ENCODE peak calls at places on chromosome 4, in ten cellular contexts. W is SJSA1; J is adrenal gland; Z is neuronal stem cell; D is CD8-positive, alpha-beta memory T cell; M is neural progenitor cell; E is GM23248; T is heart left ventricle; F is body of pancreas; C is WERI-Rb-1. L is an unnamed sample.

GRCh38 chr4:85372986-85373385 is 102.0 kb upstream of the ARHGAP24 start:
- DNase-seq in E (peak; percentile 2), D (no peak), J (no peak), W (no peak), Z (no peak), C (no peak), F (no peak), M (no peak), T (no peak), L (no peak)

GRCh38 chr4:123415977-123416376 is 19.4 kb downstream of the SPRY1 start:
- DNase-seq in C (no peak), Z (no peak), F (no peak), W (peak; percentile 76), T (no peak), M (no peak), E (peak; percentile 60), D (peak; percentile 61), J (no peak), L (no peak)

GRCh38 chr4:53490965-53491622 is 100.2 kb downstream of the LNX1 start:
- DNase-seq in J (peak; percentile 73), C (peak; percentile 11), F (peak; percentile 67), D (no peak), Z (no peak), E (peak; percentile 90), T (no peak), W (no peak), M (peak; percentile 49), L (no peak)

GRCh38 chr4:151524610-151525009 is 115.6 kb downstream of the FHIP1A start:
- DNase-seq in F (no peak), T (no peak), J (no peak), D (no peak), Z (no peak), C (no peak), M (no peak), E (no peak), W (no peak), L (no peak)

GRCh38 chr4:27692098-27692679 is 831.5 kb downstream of the STIM2 start:
- DNase-seq in E (peak; percentile 47), J (peak; percentile 14), D (no peak), W (peak; percentile 30), Z (no peak), F (peak; percentile 19), T (no peak), M (peak; percentile 40), C (peak; percentile 29), L (no peak)

GRCh38 chr4:24559032-24559821 is 25.1 kb downstream of the DHX15 start:
- DNase-seq in Z (no peak), T (no peak), W (no peak), M (no peak), E (peak; percentile 51), J (no peak), F (no peak), D (no peak), C (no peak), L (no peak)

GRCh38 chr4:177051473-177052060 is 258.1 kb upstream of the NEIL3 start:
- DNase-seq in M (peak; percentile 80), W (no peak), T (no peak), E (peak; percentile 36), J (no peak), C (peak; percentile 66), Z (peak; percentile 15), F (peak; percentile 41), D (no peak), L (no peak)

GRCh38 chr4:53150631-53151488 is 215.0 kb downstream of the SCFD2 start:
- DNase-seq in J (no peak), M (no peak), Z (no peak), F (no peak), D (no peak), W (no peak), C (no peak), E (no peak), T (no peak), L (no peak)

GRCh38 chr4:113588895-113589668 is 172.5 kb downstream of the CAMK2D start:
- DNase-seq in Z (no peak), F (no peak), T (no peak), E (no peak), D (no peak), J (no peak), W (no peak), M (no peak), C (no peak), L (no peak)

GRCh38 chr4:119627267-119628190 is 1.1 kb downstream of the PDE5A start:
- DNase-seq in D (peak; percentile 63), J (peak; percentile 49), W (peak; percentile 80), F (peak; percentile 72), M (peak; percentile 87), E (peak; percentile 84), C (peak; percentile 71), Z (peak; percentile 56), T (peak; percentile 64), L (peak; percentile 87)

GRCh38 chr4:119626420-119626819 is 2.2 kb downstream of the PDE5A start:
- DNase-seq in W (no peak), F (no peak), D (no peak), E (peak; percentile 15), T (no peak), J (no peak), Z (no peak), M (no peak), C (no peak), L (no peak)

GRCh38 chr4:119628281-119629141 is at the start of gene PDE5A:
- DNase-seq in F (peak; percentile 92), W (peak; percentile 87), M (peak; percentile 96), T (peak; percentile 76), Z (peak; percentile 87), C (peak; percentile 89), J (peak; percentile 76), E (peak; percentile 90), D (peak; percentile 83), L (peak; percentile 94)

GRCh38 chr4:119626943-119627266 is 1.7 kb downstream of the PDE5A start:
- DNase-seq in W (no peak), E (no peak), D (no peak), C (no peak), J (no peak), Z (no peak), T (no peak), M (no peak), F (no peak), L (no peak)

DNA sequence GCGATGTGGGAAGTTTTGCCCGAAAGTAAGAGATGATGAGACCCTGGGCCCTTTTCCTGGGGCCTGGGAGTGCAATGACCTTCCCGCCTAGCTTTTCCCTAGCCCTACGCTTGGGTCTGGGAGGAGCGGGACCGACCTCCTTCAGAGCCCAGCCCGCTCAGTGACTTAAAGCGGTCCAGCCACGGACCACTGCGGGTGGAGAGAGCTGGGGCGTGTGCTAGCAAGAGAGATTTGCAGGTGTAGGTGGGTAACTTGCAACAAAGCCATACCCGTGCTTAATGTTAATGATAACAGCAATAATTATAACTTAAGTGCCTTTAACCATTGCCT is 503 bp upstream of the PDE5A start:
- DNase-seq in F (no peak), W (no peak), M (no peak), T (no peak), J (no peak), C (no peak), Z (no peak), D (no peak), E (no peak), L (no peak)
- H3K36me3 ChIP-seq in F (no peaks in the 10 kb centered on the region), W (peaks cover 7% of the 10 kb centered on the region), M (no peaks in the 10 kb centered on the region), T (no peaks in the 10 kb centered on the region), J (no peaks in the 10 kb centered on the region), C (no peaks in the 10 kb centered on the region), Z (no peaks in the 10 kb centered on the region), D (no peaks in the 10 kb centered on the region), E (no peaks in the 10 kb centered on the region), L (no peaks in the 10 kb centered on the region)

GRCh38 chr4:9602389-9602914 is 158.2 kb downstream of the DEFB131A start:
- DNase-seq in J (no peak), D (no peak), M (no peak), W (no peak), C (no peak), Z (no peak), E (no peak), F (no peak), T (no peak), L (no peak)
- H3K27ac ChIP-seq in J (no peak overlapping the region), D (no peak overlapping the region), M (no peak overlapping the region), W (no peak overlapping the region), C (no peak overlapping the region), Z (no peak overlapping the region), E (no peak overlapping the region), F (no peak overlapping the region), T (no peak overlapping the region), L (no peak overlapping the region)

DNA sequence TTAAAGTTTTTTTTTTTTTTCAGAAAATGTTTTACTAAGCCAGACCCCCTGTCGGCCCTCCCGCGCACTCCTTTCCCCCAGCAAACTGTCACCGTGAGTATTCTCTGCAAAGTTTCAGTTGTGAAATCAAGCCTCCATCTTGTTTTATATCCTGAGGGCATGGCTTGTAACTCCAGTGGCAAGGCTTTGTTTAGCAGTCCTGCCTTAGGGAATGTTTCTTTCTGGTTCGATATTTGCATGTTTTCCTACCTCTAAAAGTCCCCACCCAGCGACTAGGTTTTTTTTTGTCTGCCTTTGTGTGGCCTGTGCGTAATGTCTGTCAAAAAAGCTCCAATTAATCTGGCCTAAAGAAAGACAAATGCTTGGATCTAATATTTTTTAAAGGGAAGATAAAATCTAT is 325.9 kb downstream of the TLL1 start:
- DNase-seq in T (no peak), J (no peak), W (no peak), C (no peak), M (no peak), Z (no peak), D (no peak), E (no peak), F (no peak), L (no peak)
- H3K4me3 ChIP-seq in T (no peak overlapping the region), J (no peak overlapping the region), W (no peak overlapping the region), C (no peak overlapping the region), M (no peak overlapping the region), Z (no peak overlapping the region), D (no peak overlapping the region), E (no peak overlapping the region), F (no peak overlapping the region), L (no peak overlapping the region)

GRCh38 chr4:173328236-173328901 is 5.8 kb downstream of the HMGB2 start:
- DNase-seq in J (no peak), D (no peak), M (no peak), F (no peak), E (no peak), C (no peak), W (no peak), Z (no peak), T (no peak), L (no peak)

GRCh38 chr4:173332021-173332487 is 2.1 kb downstream of the HMGB2 start:
- DNase-seq in M (no peak), C (no peak), T (no peak), W (no peak), E (peak; percentile 38), F (no peak), Z (no peak), D (no peak), J (no peak), L (no peak)

GRCh38 chr4:173332963-173333657 is 1.0 kb downstream of the HMGB2 start:
- DNase-seq in T (no peak), Z (no peak), F (peak; percentile 24), C (no peak), J (no peak), M (no peak), W (no peak), E (peak; percentile 50), D (peak; percentile 49), L (no peak)

GRCh38 chr4:173333658-173334084 is 487 bp downstream of the HMGB2 start:
- DNase-seq in W (peak; percentile 61), E (peak; percentile 74), J (peak; percentile 57), M (peak; percentile 76), T (peak; percentile 67), C (peak; percentile 75), D (peak; percentile 64), F (peak; percentile 73), Z (peak; percentile 41), L (peak; percentile 86)

DNA sequence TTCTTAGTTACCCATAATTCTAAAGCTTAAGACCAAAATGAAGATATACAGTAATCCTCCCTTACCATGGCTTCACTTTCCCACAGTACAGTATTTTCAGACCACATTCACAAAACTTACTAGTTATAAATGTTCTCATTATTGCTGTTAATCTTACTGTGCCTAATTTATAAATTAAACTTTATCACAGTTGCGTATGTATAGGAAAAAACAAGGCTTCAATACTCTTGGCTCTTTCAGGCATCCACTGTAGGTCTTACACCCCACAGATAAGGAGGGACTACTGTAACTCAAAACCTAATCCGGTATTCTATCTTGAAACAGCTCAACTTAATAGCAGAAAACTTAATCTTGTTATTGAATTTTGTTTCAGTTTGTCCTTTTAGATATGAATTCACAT is 3.6 kb downstream of the HMGB2 start:
- DNase-seq in T (no peak), M (no peak), J (no peak), W (no peak), F (no peak), Z (no peak), C (no peak), E (no peak), D (no peak), L (no peak)
- H3K36me3 ChIP-seq in T (peaks cover 72% of the 10 kb centered on the region), M (peaks cover 47% of the 10 kb centered on the region), J (no peaks in the 10 kb centered on the region), W (peaks cover 63% of the 10 kb centered on the region), F (no peaks in the 10 kb centered on the region), Z (peaks cover 7% of the 10 kb centered on the region), C (peaks cover 81% of the 10 kb centered on the region), E (peaks cover 30% of the 10 kb centered on the region), D (peaks cover 2% of the 10 kb centered on the region), L (no peaks in the 10 kb centered on the region)